ENCODE peak calls at places on chromosomes 12 and 14, in six cellular contexts. B, N, W, P, U and R are unnamed samples.

GRCh38 chr14:57326253-57326652 is 57.5 kb downstream of the AP5M1 start:
- DNase-seq in B (no peak), N (no peak), W (no peak), P (no peak), U (no peak), R (no peak)

GRCh38 chr14:50230601-50231474 is 540 bp downstream of the SOS2 start:
- DNase-seq in B (peak), N (no peak), W (peak), P (peak), U (peak), R (peak)

GRCh38 chr12:119006749-119007148 is 25.4 kb downstream of the SRRM4 start:
- DNase-seq in B (no peak), N (no peak), W (no peak), P (no peak), U (no peak), R (no peak)

GRCh38 chr12:13024151-13024946 is 19.8 kb upstream of the FAM234B start:
- DNase-seq in B (peak), N (no peak), W (no peak), P (peak), U (no peak), R (peak)

GRCh38 chr12:2647186-2647585 is 147.6 kb upstream of the FKBP4 start:
- DNase-seq in B (no peak), N (no peak), W (no peak), P (no peak), U (no peak), R (no peak)

GRCh38 chr12:117580718-117581062 is 219.3 kb upstream of the NOS1 start:
- DNase-seq in B (no peak), N (no peak), W (no peak), P (no peak), U (no peak), R (no peak)

GRCh38 chr14:46490150-46490769 is 161.3 kb downstream of the RPL10L start:
- DNase-seq in B (no peak), N (no peak), W (no peak), P (no peak), U (no peak), R (no peak)

GRCh38 chr14:90624732-90625444 is 191.3 kb downstream of the TTC7B start:
- DNase-seq in B (no peak), N (no peak), W (no peak), P (peak), U (no peak), R (no peak)

GRCh38 chr12:51888316-51889215 is 663 bp downstream of the ANKRD33 start:
- DNase-seq in B (no peak), N (no peak), W (no peak), P (no peak), U (no peak), R (no peak)

GRCh38 chr12:26713885-26714383 is 119.1 kb downstream of the ITPR2 start:
- DNase-seq in B (no peak), N (no peak), W (no peak), P (no peak), U (no peak), R (no peak)

GRCh38 chr12:32889073-32889760 is 7.4 kb downstream of the PKP2 start:
- DNase-seq in B (no peak), N (no peak), W (no peak), P (no peak), U (no peak), R (no peak)

GRCh38 chr12:23253191-23253590 is 628.2 kb downstream of the ETNK1 start:
- DNase-seq in B (no peak), N (no peak), W (no peak), P (no peak), U (no peak), R (no peak)

GRCh38 chr12:70449758-70450341 is 83.8 kb downstream of the KCNMB4 start:
- DNase-seq in B (no peak), N (no peak), W (no peak), P (no peak), U (no peak), R (no peak)

GRCh38 chr12:122895757-122896636 is at the start of gene VPS37B:
- DNase-seq in B (peak), N (peak), W (peak), P (peak), U (peak), R (no peak)

GRCh38 chr14:34372766-34373165 is 89.3 kb downstream of the SPTSSA start:
- DNase-seq in B (no peak), N (no peak), W (no peak), P (no peak), U (no peak), R (no peak)

GRCh38 chr12:120902846-120903381 is 1.2 kb downstream of the SPPL3 start:
- DNase-seq in B (peak), N (no peak), W (no peak), P (no peak), U (no peak), R (no peak)

GRCh38 chr12:6370576-6370935 is 4.8 kb downstream of the SCNN1A start:
- DNase-seq in B (no peak), N (no peak), W (no peak), P (no peak), U (no peak), R (no peak)

GRCh38 chr14:100764716-100765115 is 38.0 kb downstream of the DLK1 start:
- DNase-seq in B (no peak), N (no peak), W (no peak), P (no peak), U (no peak), R (no peak)

GRCh38 chr12:121325922-121326396 is 26.3 kb downstream of the ANAPC5 start:
- DNase-seq in B (peak), N (no peak), W (no peak), P (no peak), U (no peak), R (no peak)

GRCh38 chr14:67940894-67941455 is 121.4 kb downstream of the RAD51B start:
- DNase-seq in B (peak), N (no peak), W (no peak), P (no peak), U (no peak), R (peak)

GRCh38 chr12:39319180-39319579 is 123.7 kb downstream of the KIF21A start:
- DNase-seq in B (no peak), N (no peak), W (no peak), P (no peak), U (no peak), R (no peak)